ENCODE peak calls at places on chromosome 3, in five cellular contexts. One of them, this sample, is unnamed.

GRCh38 chr3:141858312-141858711 is 18.1 kb upstream of the ATP1B3 start:
- DNase-seq in hepatic stellate cell: no peak
- DNase-seq in OCI-LY7: no peak
- DNase-seq in KG1: no peak
- DNase-seq in EL: peak; percentile 18
- DNase-seq in this sample: no peak

GRCh38 chr3:138569090-138569489 is 25.0 kb downstream of the CEP70 start:
- DNase-seq in KG1: no peak
- DNase-seq in hepatic stellate cell: no peak
- DNase-seq in OCI-LY7: no peak
- DNase-seq in EL: peak; percentile 70
- DNase-seq in this sample: no peak

GRCh38 chr3:39414421-39414907 is 7.9 kb downstream of the RPSA start:
- DNase-seq in OCI-LY7: peak; percentile 38
- DNase-seq in KG1: no peak
- DNase-seq in hepatic stellate cell: no peak
- DNase-seq in EL: peak; percentile 33
- DNase-seq in this sample: no peak

GRCh38 chr3:9688961-9689360 is 14.7 kb upstream of the CPNE9 start:
- DNase-seq in hepatic stellate cell: no peak
- DNase-seq in EL: no peak
- DNase-seq in OCI-LY7: no peak
- DNase-seq in KG1: no peak
- DNase-seq in this sample: no peak

GRCh38 chr3:88773766-88774165 is 333.7 kb upstream of the EPHA3 start:
- DNase-seq in KG1: no peak
- DNase-seq in EL: no peak
- DNase-seq in hepatic stellate cell: no peak
- DNase-seq in OCI-LY7: no peak
- DNase-seq in this sample: no peak

GRCh38 chr3:127485396-127486170 is 105.0 kb downstream of the TPRA1 start:
- DNase-seq in EL: no peak
- DNase-seq in KG1: no peak
- DNase-seq in OCI-LY7: no peak
- DNase-seq in hepatic stellate cell: no peak
- DNase-seq in this sample: no peak

GRCh38 chr3:112739252-112739945 is 98.5 kb upstream of the CCDC80 start:
- DNase-seq in hepatic stellate cell: peak; percentile 69
- DNase-seq in OCI-LY7: no peak
- DNase-seq in EL: peak; percentile 23
- DNase-seq in KG1: no peak
- DNase-seq in this sample: peak; percentile 16

GRCh38 chr3:58287354-58287753 is 18.7 kb upstream of the RPP14 start:
- DNase-seq in hepatic stellate cell: no peak
- DNase-seq in EL: no peak
- DNase-seq in OCI-LY7: no peak
- DNase-seq in KG1: no peak
- DNase-seq in this sample: no peak

GRCh38 chr3:60190073-60190472 is 1061.2 kb downstream of the FHIT start:
- DNase-seq in hepatic stellate cell: no peak
- DNase-seq in EL: no peak
- DNase-seq in KG1: no peak
- DNase-seq in OCI-LY7: no peak
- DNase-seq in this sample: no peak

GRCh38 chr3:45051685-45052084 is 25.6 kb downstream of the CLEC3B start:
- DNase-seq in EL: no peak
- DNase-seq in KG1: no peak
- DNase-seq in hepatic stellate cell: no peak
- DNase-seq in OCI-LY7: no peak
- DNase-seq in this sample: no peak

GRCh38 chr3:58049143-58049785 is 41.0 kb downstream of the FLNB start:
- DNase-seq in KG1: no peak
- DNase-seq in EL: peak; percentile 99
- DNase-seq in OCI-LY7: no peak
- DNase-seq in hepatic stellate cell: peak; percentile 60
- DNase-seq in this sample: no peak

GRCh38 chr3:85090495-85090894 is 131.7 kb downstream of the CADM2 start:
- DNase-seq in EL: no peak
- DNase-seq in KG1: no peak
- DNase-seq in hepatic stellate cell: no peak
- DNase-seq in OCI-LY7: no peak
- DNase-seq in this sample: no peak

GRCh38 chr3:77462951-77463350 is 423.1 kb downstream of the ROBO2 start:
- DNase-seq in OCI-LY7: no peak
- DNase-seq in KG1: no peak
- DNase-seq in EL: no peak
- DNase-seq in hepatic stellate cell: no peak
- DNase-seq in this sample: no peak

GRCh38 chr3:194971965-194972364 is 286.3 kb downstream of the FAM43A start:
- DNase-seq in KG1: no peak
- DNase-seq in hepatic stellate cell: no peak
- DNase-seq in OCI-LY7: no peak
- DNase-seq in EL: no peak
- DNase-seq in this sample: no peak

GRCh38 chr3:13846716-13847570 is 32.9 kb downstream of the WNT7A start:
- DNase-seq in OCI-LY7: no peak
- DNase-seq in hepatic stellate cell: no peak
- DNase-seq in EL: no peak
- DNase-seq in KG1: no peak
- DNase-seq in this sample: no peak

GRCh38 chr3:50303038-50303815 is at the start of gene HYAL1:
- DNase-seq in KG1: no peak
- DNase-seq in EL: no peak
- DNase-seq in hepatic stellate cell: no peak
- DNase-seq in OCI-LY7: no peak
- DNase-seq in this sample: no peak

GRCh38 chr3:158050461-158050860 is 55.8 kb downstream of the SHOX2 start:
- DNase-seq in hepatic stellate cell: no peak
- DNase-seq in OCI-LY7: no peak
- DNase-seq in EL: peak; percentile 2
- DNase-seq in KG1: no peak
- DNase-seq in this sample: no peak

GRCh38 chr3:110180733-110181132 is 843.4 kb upstream of the DPPA4 start:
- DNase-seq in OCI-LY7: no peak
- DNase-seq in KG1: no peak
- DNase-seq in EL: peak; percentile 8
- DNase-seq in hepatic stellate cell: no peak
- DNase-seq in this sample: no peak

GRCh38 chr3:155465664-155466063 is 172.2 kb upstream of the STRIT1 start:
- DNase-seq in OCI-LY7: no peak
- DNase-seq in hepatic stellate cell: no peak
- DNase-seq in EL: no peak
- DNase-seq in KG1: no peak
- DNase-seq in this sample: no peak

GRCh38 chr3:129485681-129486056 is 42.8 kb upstream of the RHO start:
- DNase-seq in KG1: no peak
- DNase-seq in OCI-LY7: no peak
- DNase-seq in EL: peak; percentile 99
- DNase-seq in hepatic stellate cell: peak; percentile 50
- DNase-seq in this sample: no peak

GRCh38 chr3:152620395-152620794 is 214.5 kb upstream of the P2RY1 start:
- DNase-seq in hepatic stellate cell: no peak
- DNase-seq in EL: no peak
- DNase-seq in OCI-LY7: no peak
- DNase-seq in KG1: no peak
- DNase-seq in this sample: no peak

GRCh38 chr3:42182555-42182954 is 83.4 kb downstream of the CCK start:
- DNase-seq in OCI-LY7: no peak
- DNase-seq in KG1: no peak
- DNase-seq in hepatic stellate cell: peak; percentile 39
- DNase-seq in EL: no peak
- DNase-seq in this sample: no peak

GRCh38 chr3:183701744-183702143 is 4.1 kb downstream of the YEATS2 start:
- DNase-seq in EL: no peak
- DNase-seq in KG1: no peak
- DNase-seq in hepatic stellate cell: no peak
- DNase-seq in OCI-LY7: no peak
- DNase-seq in this sample: no peak

GRCh38 chr3:184037816-184038215 is 6.3 kb downstream of the HTR3D start:
- DNase-seq in hepatic stellate cell: no peak
- DNase-seq in OCI-LY7: no peak
- DNase-seq in EL: no peak
- DNase-seq in KG1: no peak
- DNase-seq in this sample: no peak

GRCh38 chr3:172125053-172125452 is 85.7 kb downstream of the FNDC3B start:
- DNase-seq in KG1: no peak
- DNase-seq in OCI-LY7: no peak
- DNase-seq in EL: no peak
- DNase-seq in hepatic stellate cell: no peak
- DNase-seq in this sample: no peak

GRCh38 chr3:153070153-153070868 is 91.7 kb upstream of the RAP2B start:
- DNase-seq in hepatic stellate cell: peak; percentile 56
- DNase-seq in EL: peak; percentile 63
- DNase-seq in OCI-LY7: no peak
- DNase-seq in KG1: no peak
- DNase-seq in this sample: peak; percentile 13

GRCh38 chr3:66404246-66404645 is 96.6 kb downstream of the LRIG1 start:
- DNase-seq in OCI-LY7: no peak
- DNase-seq in KG1: no peak
- DNase-seq in hepatic stellate cell: no peak
- DNase-seq in EL: no peak
- DNase-seq in this sample: no peak

GRCh38 chr3:14329116-14329830 is 73.1 kb upstream of the SLC6A6 start:
- DNase-seq in KG1: no peak
- DNase-seq in EL: peak; percentile 12
- DNase-seq in OCI-LY7: peak; percentile 32
- DNase-seq in hepatic stellate cell: no peak
- DNase-seq in this sample: no peak

GRCh38 chr3:185712337-185712736 is 112.5 kb downstream of the IGF2BP2 start:
- DNase-seq in OCI-LY7: no peak
- DNase-seq in KG1: no peak
- DNase-seq in EL: peak; percentile 43
- DNase-seq in hepatic stellate cell: no peak
- DNase-seq in this sample: no peak

GRCh38 chr3:170163956-170164645 is 17.4 kb downstream of the PHC3 start:
- DNase-seq in KG1: no peak
- DNase-seq in hepatic stellate cell: no peak
- DNase-seq in EL: no peak
- DNase-seq in OCI-LY7: no peak
- DNase-seq in this sample: no peak

GRCh38 chr3:46491089-46492070 is 6.4 kb upstream of the RTP3 start:
- DNase-seq in KG1: no peak
- DNase-seq in OCI-LY7: no peak
- DNase-seq in EL: no peak
- DNase-seq in hepatic stellate cell: no peak
- DNase-seq in this sample: no peak

GRCh38 chr3:150129181-150129580 is 158.5 kb upstream of the PFN2 start:
- DNase-seq in hepatic stellate cell: no peak
- DNase-seq in EL: no peak
- DNase-seq in KG1: no peak
- DNase-seq in OCI-LY7: no peak
- DNase-seq in this sample: no peak

GRCh38 chr3:72031581-72031980 is 246.6 kb upstream of the PROK2 start:
- DNase-seq in OCI-LY7: no peak
- DNase-seq in hepatic stellate cell: no peak
- DNase-seq in EL: peak; percentile 71
- DNase-seq in KG1: no peak
- DNase-seq in this sample: peak; percentile 98

GRCh38 chr3:51498871-51499790 is 684 bp downstream of the DCAF1 start:
- DNase-seq in OCI-LY7: peak; percentile 88
- DNase-seq in EL: peak; percentile 95
- DNase-seq in KG1: peak; percentile 93
- DNase-seq in hepatic stellate cell: peak; percentile 87
- DNase-seq in this sample: peak; percentile 97

GRCh38 chr3:196323723-196324122 is 5.7 kb upstream of the DYNLT2B start:
- DNase-seq in OCI-LY7: no peak
- DNase-seq in EL: peak; percentile 32
- DNase-seq in hepatic stellate cell: no peak
- DNase-seq in KG1: no peak
- DNase-seq in this sample: peak; percentile 24